ENCODE peak calls at places on chromosome 3, in four cellular contexts. E, N, W and O are unnamed samples.

GRCh38 chr3:45567730-45568172 is 26.8 kb upstream of the LIMD1 start:
- DNase-seq in W (no peak), E (no peak), N (no peak), O (no peak)

GRCh38 chr3:117433439-117433838 is 723.9 kb downstream of the TUSC7 start:
- DNase-seq in N (no peak), E (no peak), W (no peak), O (no peak)

GRCh38 chr3:53161820-53162671 is 1.0 kb downstream of the PRKCD start:
- DNase-seq in W (no peak), E (no peak), N (peak; percentile 58), O (no peak)

GRCh38 chr3:8069981-8070380 is 431.6 kb upstream of the LMCD1 start:
- DNase-seq in W (no peak), E (no peak), N (no peak), O (no peak)

GRCh38 chr3:117548600-117548999 is 839.0 kb downstream of the TUSC7 start:
- DNase-seq in N (no peak), E (no peak), W (no peak), O (no peak)

GRCh38 chr3:85560088-85560790 is 601.5 kb downstream of the CADM2 start:
- DNase-seq in W (peak; percentile 38), E (no peak), N (peak; percentile 34), O (peak; percentile 55)

GRCh38 chr3:103609472-103609871 is 1174.7 kb downstream of the ZPLD1 start:
- DNase-seq in N (no peak), E (no peak), W (no peak), O (no peak)

GRCh38 chr3:13132281-13132680 is 59.1 kb upstream of the IQSEC1 start:
- DNase-seq in E (no peak), N (no peak), W (no peak), O (no peak)

GRCh38 chr3:127141921-127142730 is 50.8 kb upstream of the PRR23E start:
- DNase-seq in E (peak; percentile 32), N (peak; percentile 64), W (peak; percentile 66), O (no peak)

GRCh38 chr3:33417051-33417673 is 23.0 kb downstream of the UBP1 start:
- DNase-seq in N (peak; percentile 65), E (no peak), W (no peak), O (no peak)

GRCh38 chr3:37952564-37952963 is 38.0 kb upstream of the VILL start:
- DNase-seq in W (no peak), N (no peak), E (no peak), O (no peak)

GRCh38 chr3:187952849-187953248 is 201.1 kb upstream of the LPP start:
- DNase-seq in W (no peak), E (no peak), N (peak; percentile 76), O (no peak)

GRCh38 chr3:22937536-22937935 is 265.6 kb upstream of the UBE2E2 start:
- DNase-seq in W (no peak), N (no peak), E (no peak), O (no peak)

GRCh38 chr3:18372786-18373405 is 52.2 kb downstream of the SATB1 start:
- DNase-seq in N (no peak), E (no peak), W (no peak), O (no peak)

GRCh38 chr3:171640520-171641412 is 169.5 kb downstream of the PLD1 start:
- DNase-seq in N (peak; percentile 23), W (no peak), E (no peak), O (no peak)

GRCh38 chr3:141412936-141413354 is 44.6 kb downstream of the ZBTB38 start:
- DNase-seq in E (no peak), W (peak; percentile 80), N (peak; percentile 68), O (peak; percentile 67)

GRCh38 chr3:25820372-25820771 is 30.5 kb downstream of the OXSM start:
- DNase-seq in N (peak; percentile 64), W (no peak), E (peak; percentile 56), O (no peak)

GRCh38 chr3:69330891-69331400 is 54.9 kb downstream of the FRMD4B start:
- DNase-seq in E (no peak), N (no peak), W (no peak), O (no peak)

GRCh38 chr3:101936419-101937331 is 87.4 kb downstream of the NFKBIZ start:
- DNase-seq in N (peak; percentile 92), W (no peak), E (peak; percentile 80), O (no peak)

GRCh38 chr3:149610351-149611105 is 47.3 kb downstream of the WWTR1 start:
- DNase-seq in N (no peak), E (no peak), W (peak; percentile 52), O (peak; percentile 11)

GRCh38 chr3:128482857-128483656 is 9.9 kb downstream of the GATA2 start:
- DNase-seq in E (no peak), N (peak; percentile 33), W (no peak), O (no peak)

GRCh38 chr3:125054436-125055164 is 1.2 kb downstream of the HEG1 start:
- DNase-seq in W (no peak), N (no peak), E (no peak), O (no peak)

GRCh38 chr3:25962255-25962654 is 172.4 kb downstream of the OXSM start:
- DNase-seq in E (peak; percentile 1), N (peak; percentile 48), W (no peak), O (no peak)

GRCh38 chr3:158471639-158472294 is 99.2 kb upstream of the MLF1 start:
- DNase-seq in W (no peak), E (peak; percentile 12), N (peak; percentile 20), O (no peak)

GRCh38 chr3:142064454-142064853 is 84.9 kb downstream of the TFDP2 start:
- DNase-seq in E (no peak), N (no peak), W (no peak), O (no peak)

GRCh38 chr3:37993811-37994638 is 3.4 kb downstream of the VILL start:
- DNase-seq in W (peak; percentile 37), E (peak; percentile 28), N (peak; percentile 52), O (peak; percentile 73)

GRCh38 chr3:112089956-112090898 is 4.0 kb downstream of the C3orf52 start:
- DNase-seq in N (peak; percentile 39), E (no peak), W (no peak), O (no peak)

GRCh38 chr3:195906865-195907729 is 1.3 kb downstream of the TNK2 start:
- DNase-seq in E (no peak), N (peak; percentile 81), W (no peak), O (peak; percentile 49)

GRCh38 chr3:138513073-138513843 is 78.8 kb downstream of the ESYT3 start:
- DNase-seq in N (no peak), W (no peak), E (no peak), O (no peak)

GRCh38 chr3:22117751-22118346 is 366.8 kb upstream of the ZNF385D start:
- DNase-seq in W (peak; percentile 19), N (peak; percentile 56), E (no peak), O (no peak)

GRCh38 chr3:174342941-174343431 is 516.1 kb upstream of the NAALADL2 start:
- DNase-seq in N (no peak), E (no peak), W (no peak), O (no peak)